ENCODE peak calls at places on chromosomes 7 and 10, in six cellular contexts. X is IMR-90; P is cardiac fibroblast; U is CD8-positive, alpha-beta T cell; Q is GM12878; W is colonic mucosa. F is an unnamed sample.

GRCh38 chr7:131157530-131158243 is 170.0 kb upstream of the MKLN1 start:
- DNase-seq in X (peak), P (peak), U (no peak), Q (no peak), W (no peak), F (peak)

GRCh38 chr7:51187941-51188340 is 128.7 kb downstream of the COBL start:
- DNase-seq in X (no peak), P (no peak), U (no peak), Q (no peak), W (no peak), F (no peak)

GRCh38 chr10:70472799-70473452 is 5.6 kb upstream of the PALD1 start:
- DNase-seq in X (no peak), P (no peak), U (no peak), Q (no peak), W (no peak), F (no peak)

GRCh38 chr10:100744136-100744979 is 1.0 kb upstream of the PAX2 start:
- DNase-seq in X (no peak), P (no peak), U (no peak), Q (no peak), W (no peak), F (no peak)

GRCh38 chr10:130029209-130029608 is 65.1 kb upstream of the EBF3 start:
- DNase-seq in X (no peak), P (no peak), U (no peak), Q (no peak), W (no peak), F (peak)

GRCh38 chr10:113187066-113187777 is 237.2 kb downstream of the TCF7L2 start:
- DNase-seq in X (no peak), P (peak), U (no peak), Q (no peak), W (no peak), F (peak)

GRCh38 chr10:78688221-78688944 is 380.4 kb upstream of the ZMIZ1 start:
- DNase-seq in X (no peak), P (no peak), U (no peak), Q (no peak), W (no peak), F (no peak)

GRCh38 chr10:25142465-25142864 is 32.3 kb upstream of the GPR158 start:
- DNase-seq in X (peak), P (no peak), U (no peak), Q (no peak), W (no peak), F (no peak)

GRCh38 chr7:151923097-151923876 is 33.0 kb upstream of the GALNTL5 start:
- DNase-seq in X (no peak), P (no peak), U (no peak), Q (no peak), W (no peak), F (peak)

GRCh38 chr10:90965720-90966119 is 44.8 kb upstream of the ANKRD1 start:
- DNase-seq in X (no peak), P (no peak), U (no peak), Q (no peak), W (no peak), F (no peak)

GRCh38 chr7:45143616-45144015 is 14.0 kb upstream of the RAMP3 start:
- DNase-seq in X (peak), P (peak), U (no peak), Q (no peak), W (no peak), F (no peak)

GRCh38 chr7:149570784-149571183 is 73.2 kb upstream of the ZNF746 start:
- DNase-seq in X (no peak), P (no peak), U (no peak), Q (no peak), W (no peak), F (no peak)

GRCh38 chr7:44930921-44931320 is 45.6 kb upstream of the PURB start:
- DNase-seq in X (no peak), P (no peak), U (no peak), Q (no peak), W (no peak), F (no peak)

GRCh38 chr7:102214477-102215072 is 72.1 kb upstream of the SH2B2 start:
- DNase-seq in X (no peak), P (no peak), U (no peak), Q (no peak), W (no peak), F (no peak)

GRCh38 chr10:86411281-86411841 is 44.8 kb upstream of the GRID1 start:
- DNase-seq in X (peak), P (peak), U (peak), Q (peak), W (peak), F (peak)

GRCh38 chr10:18793951-18794350 is 134.7 kb downstream of the ARL5B start:
- DNase-seq in X (peak), P (peak), U (no peak), Q (no peak), W (no peak), F (peak)

GRCh38 chr7:140176811-140177702 is at the start of gene KDM7A:
- DNase-seq in X (peak), P (peak), U (peak), Q (peak), W (peak), F (peak)

GRCh38 chr7:15178065-15178464 is 275.5 kb upstream of the DGKB start:
- DNase-seq in X (peak), P (peak), U (no peak), Q (no peak), W (no peak), F (peak)

GRCh38 chr7:147952918-147953317 is 637.6 kb upstream of the C7orf33 start:
- DNase-seq in X (no peak), P (no peak), U (no peak), Q (no peak), W (no peak), F (no peak)

GRCh38 chr7:101819183-101819582 is 1.8 kb downstream of the CUX1 start:
- DNase-seq in X (no peak), P (no peak), U (no peak), Q (no peak), W (no peak), F (no peak)

GRCh38 chr10:123154092-123154942 is at the start of gene BUB3:
- DNase-seq in X (peak), P (peak), U (peak), Q (peak), W (peak), F (peak)
- TF ChIP-seq CTCF in X (no peak), P (peak), U (no peak), Q (no peak), W (no peak), F (peak)

GRCh38 chr7:138515001-138515528 is 55.0 kb downstream of the TRIM24 start:
- DNase-seq in X (no peak), P (no peak), U (no peak), Q (no peak), W (no peak), F (no peak)

GRCh38 chr7:138513344-138513871 is 53.3 kb downstream of the TRIM24 start:
- DNase-seq in X (no peak), P (no peak), U (no peak), Q (no peak), W (no peak), F (no peak)

GRCh38 chr7:138514044-138514443 is 54.0 kb downstream of the TRIM24 start:
- DNase-seq in X (no peak), P (no peak), U (no peak), Q (no peak), W (no peak), F (no peak)

GRCh38 chr7:138512092-138512858 is 52.2 kb downstream of the TRIM24 start:
- DNase-seq in X (no peak), P (no peak), U (no peak), Q (no peak), W (no peak), F (no peak)

DNA sequence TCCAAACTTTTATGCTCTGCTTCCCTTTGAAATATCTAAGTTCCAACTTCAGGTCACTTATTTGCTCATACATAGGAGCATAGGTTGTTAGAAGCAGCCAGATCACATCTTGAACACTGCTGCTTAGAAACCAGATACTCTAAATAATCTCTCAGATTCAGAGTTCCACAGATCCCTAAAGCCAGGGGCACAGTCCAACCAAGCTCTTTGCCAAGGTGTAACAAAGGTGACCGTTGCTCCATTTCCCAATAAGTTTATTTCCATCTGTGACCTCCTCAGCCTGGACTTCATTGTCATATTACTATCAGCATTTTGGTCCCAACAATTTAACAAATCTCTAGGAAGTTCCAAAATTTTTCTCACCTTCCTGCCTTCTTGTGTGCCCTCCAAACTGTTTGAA is 52.8 kb downstream of the TRIM24 start:
- DNase-seq in X (no peak), P (no peak), U (no peak), Q (no peak), W (no peak), F (no peak)
- H3K4me3 ChIP-seq in X (no peak), P (no peak), U (no peak), Q (no peak), W (no peak), F (no peak)

DNA sequence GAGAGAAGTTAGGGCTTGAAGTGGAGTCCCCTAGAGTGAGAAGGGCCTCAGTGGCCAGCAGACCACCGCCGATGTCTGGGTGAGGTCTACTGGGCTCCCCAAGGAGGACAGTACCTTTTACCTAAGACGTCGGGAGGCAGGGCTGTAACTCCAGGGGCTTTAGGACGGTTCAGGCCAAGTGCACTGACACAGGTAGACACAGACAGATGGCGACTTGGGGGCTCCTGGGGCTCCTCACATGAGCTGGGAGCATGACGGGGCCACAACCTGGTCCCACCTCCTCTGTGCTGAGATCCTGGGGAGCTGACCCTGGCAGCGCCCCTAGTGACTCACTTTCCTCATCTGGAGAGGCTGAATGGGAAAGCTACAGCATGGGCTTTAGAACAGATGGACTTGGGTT is 4.6 kb upstream of the COMTD1 start:
- DNase-seq in X (no peak), P (no peak), U (no peak), Q (no peak), W (no peak), F (no peak)
- TF ChIP-seq CTCF in X (no peak), P (no peak), U (no peak), Q (no peak), W (no peak), F (no peak)

DNA sequence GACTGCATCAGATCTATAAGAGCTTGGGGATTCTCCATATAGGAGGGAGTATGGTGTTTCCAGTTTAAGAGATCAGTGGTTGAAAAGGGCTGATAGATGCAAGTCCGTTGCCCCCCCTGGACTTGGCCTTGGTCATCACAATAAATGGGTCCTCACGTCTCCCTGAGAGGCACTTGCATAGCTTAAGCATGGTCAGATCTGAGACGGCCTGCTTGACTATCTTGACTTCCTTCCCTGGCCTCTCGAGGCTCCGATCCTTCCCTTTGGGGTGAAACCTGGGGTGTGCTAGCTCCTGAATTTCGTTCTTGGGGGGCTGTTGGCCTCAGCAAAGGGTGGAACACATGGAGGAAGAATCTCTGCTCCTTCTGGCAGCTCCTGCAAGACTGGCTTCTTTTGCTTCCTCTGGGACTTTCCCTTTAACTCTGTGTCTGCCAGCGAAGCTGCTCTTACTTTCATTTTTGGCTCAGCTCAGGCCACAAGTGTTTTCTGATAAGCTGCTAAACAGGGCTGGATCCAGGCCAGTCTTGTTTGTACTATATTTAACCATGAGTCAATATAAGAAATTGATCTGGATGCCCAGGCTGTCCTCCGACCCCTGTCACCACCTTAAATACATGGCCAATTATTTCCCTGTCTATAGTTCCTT is 11.2 kb upstream of the ZNF485 start:
- DNase-seq in X (peak), P (peak), U (no peak), Q (peak), W (no peak), F (peak)
- H3K4me3 ChIP-seq in X (peak), P (no peak), U (peak), Q (peak), W (no peak), F (peak)

DNA sequence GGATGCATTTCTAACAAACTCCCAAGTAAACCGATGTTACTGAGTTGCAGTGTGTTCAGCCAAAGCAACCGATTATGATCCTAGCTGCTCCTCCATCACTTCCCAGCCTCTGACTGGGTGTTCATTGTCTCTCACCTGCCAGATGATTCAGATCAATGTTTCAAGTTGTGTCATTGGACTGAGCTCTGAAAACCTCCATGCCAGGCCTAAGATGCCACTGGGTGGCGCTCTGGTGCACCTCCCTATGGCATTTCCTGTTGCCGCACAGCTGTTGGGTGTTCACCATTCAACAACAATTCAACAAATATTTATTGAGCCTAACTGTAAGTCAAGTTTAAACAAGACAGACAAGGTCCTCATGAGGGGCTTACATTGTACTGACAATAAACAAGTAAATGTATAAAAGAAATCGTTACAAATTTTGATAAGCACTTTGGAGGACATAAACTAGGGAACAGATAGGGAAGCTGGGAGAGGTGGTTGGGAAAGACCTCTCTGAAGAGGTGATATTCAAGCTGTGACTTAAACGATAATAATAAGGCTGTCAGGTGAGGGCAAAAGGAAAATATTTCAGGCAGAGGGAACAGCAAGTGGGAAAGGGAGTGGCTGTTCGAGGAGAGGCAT is 22.8 kb downstream of the RGR start:
- DNase-seq in X (peak), P (peak), U (peak), Q (no peak), W (peak), F (peak)
- TF ChIP-seq CTCF in X (peak), P (peak), U (peak), Q (peak), W (peak), F (peak)

F was measured in fibroblast of the aortic adventitia.